ENCODE peak calls at places on chromosomes 5 and 9, in eight cellular contexts. D is AG04450, L is foreskin fibroblast, W is HFF-Myc, J is Calu3, F is GM23338, C is endothelial cell, E is activated B cell treated with CpG ODN at 0.5 μM for 24 hours. T is an unnamed sample.

GRCh38 chr5:43203373-43203772 is 11.3 kb downstream of the NIM1K start:
- DNase-seq in D (no peak), L (peak), W (no peak), J (no peak), F (no peak), C (no peak), E (no peak), T (no peak)

GRCh38 chr5:132877938-132878337 is 4.5 kb downstream of the LEAP2 start:
- DNase-seq in D (no peak), L (no peak), W (no peak), J (peak), F (no peak), C (no peak), E (no peak), T (no peak)

GRCh38 chr5:147098233-147098790 is 136.5 kb upstream of the STK32A start:
- DNase-seq in D (no peak), L (no peak), W (no peak), J (peak), F (peak), C (peak), E (no peak), T (peak)

GRCh38 chr9:123507992-123508391 is 152.0 kb downstream of the CRB2 start:
- DNase-seq in D (no peak), L (no peak), W (no peak), J (no peak), F (no peak), C (no peak), E (no peak), T (no peak)

GRCh38 chr5:1181451-1182359 is 19.7 kb upstream of the SLC6A19 start:
- DNase-seq in D (no peak), L (no peak), W (no peak), J (no peak), F (no peak), C (no peak), E (no peak), T (no peak)

GRCh38 chr9:22052376-22052945 is 43.4 kb upstream of the CDKN2B start:
- DNase-seq in D (peak), L (peak), W (peak), J (peak), F (no peak), C (no peak), E (no peak), T (peak)

GRCh38 chr9:135702002-135702721 is at the start of gene KCNT1:
- DNase-seq in D (no peak), L (peak), W (no peak), J (peak), F (peak), C (peak), E (peak), T (peak)

GRCh38 chr5:176818391-176819098 is 8.2 kb downstream of the UNC5A start:
- DNase-seq in D (no peak), L (no peak), W (no peak), J (peak), F (no peak), C (no peak), E (no peak), T (peak)

GRCh38 chr5:40390286-40391253 is 289.1 kb upstream of the PTGER4 start:
- DNase-seq in D (no peak), L (no peak), W (no peak), J (no peak), F (no peak), C (no peak), E (no peak), T (no peak)

GRCh38 chr5:122810405-122810804 is 35.0 kb upstream of the SNX24 start:
- DNase-seq in D (no peak), L (no peak), W (no peak), J (no peak), F (no peak), C (no peak), E (no peak), T (no peak)

GRCh38 chr5:145568581-145568980 is 266.6 kb downstream of the PRELID2 start:
- DNase-seq in D (peak), L (no peak), W (peak), J (no peak), F (no peak), C (no peak), E (no peak), T (no peak)

GRCh38 chr5:97243352-97243751 is 60.3 kb upstream of the RIOK2 start:
- DNase-seq in D (no peak), L (no peak), W (no peak), J (no peak), F (no peak), C (no peak), E (no peak), T (no peak)

GRCh38 chr9:115397591-115398312 is 279.8 kb upstream of the TNC start:
- DNase-seq in D (no peak), L (no peak), W (no peak), J (no peak), F (peak), C (no peak), E (no peak), T (no peak)

GRCh38 chr9:115395511-115396021 is 277.6 kb upstream of the TNC start:
- DNase-seq in D (peak), L (no peak), W (peak), J (no peak), F (no peak), C (no peak), E (no peak), T (no peak)

GRCh38 chr9:115393976-115394775 is 276.2 kb upstream of the TNC start:
- DNase-seq in D (no peak), L (no peak), W (no peak), J (no peak), F (no peak), C (no peak), E (no peak), T (no peak)

GRCh38 chr9:115398313-115398650 is 280.3 kb upstream of the TNC start:
- DNase-seq in D (no peak), L (no peak), W (no peak), J (no peak), F (no peak), C (no peak), E (no peak), T (no peak)

DNA sequence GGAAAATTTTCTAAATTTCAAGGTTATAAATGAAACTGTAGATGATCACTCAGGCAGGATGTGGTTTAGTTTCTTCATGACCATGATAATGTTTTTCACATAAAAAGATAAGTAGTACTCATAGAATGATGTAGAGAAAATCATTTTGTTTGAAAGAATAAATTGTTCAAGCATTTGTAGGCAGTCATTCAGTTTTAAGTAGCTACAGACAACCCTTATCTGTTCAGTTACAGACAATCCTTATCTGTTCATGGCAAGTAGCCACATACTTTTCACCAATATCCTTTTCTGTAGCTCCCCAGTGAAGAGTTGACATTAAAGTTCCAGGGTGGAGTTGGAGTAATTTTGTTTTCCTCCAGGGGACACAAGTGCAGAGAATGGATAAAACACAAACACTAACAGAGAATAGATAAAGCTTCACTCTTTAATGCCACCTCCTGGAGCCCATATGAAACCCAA is 278.1 kb upstream of the TNC start:
- DNase-seq in D (no peak), L (no peak), W (no peak), J (no peak), F (no peak), C (no peak), E (no peak), T (no peak)
- TF ChIP-seq CTCF in D (no peak), L (no peak), W (no peak), J (no peak), F (no peak), C (no peak), E (no peak), T (no peak)

GRCh38 chr5:157348049-157348400 is 82.1 kb downstream of the CYFIP2 start:
- DNase-seq in D (no peak), L (no peak), W (no peak), J (peak), F (no peak), C (no peak), E (no peak), T (no peak)
- TF ChIP-seq CTCF in D (no peak), L (no peak), W (no peak), J (no peak), F (no peak), C (no peak), E (no peak), T (no peak)

GRCh38 chr5:36713541-36713940 is 107.1 kb downstream of the SLC1A3 start:
- DNase-seq in D (no peak), L (no peak), W (no peak), J (no peak), F (no peak), C (no peak), E (no peak), T (no peak)

GRCh38 chr5:36712719-36713118 is 106.3 kb downstream of the SLC1A3 start:
- DNase-seq in D (no peak), L (no peak), W (no peak), J (no peak), F (no peak), C (no peak), E (no peak), T (no peak)

GRCh38 chr5:36705055-36705454 is 98.6 kb downstream of the SLC1A3 start:
- DNase-seq in D (no peak), L (no peak), W (no peak), J (no peak), F (no peak), C (no peak), E (no peak), T (no peak)

GRCh38 chr5:36710039-36710438 is 103.6 kb downstream of the SLC1A3 start:
- DNase-seq in D (no peak), L (no peak), W (no peak), J (no peak), F (no peak), C (no peak), E (no peak), T (no peak)

GRCh38 chr5:36708996-36709395 is 102.6 kb downstream of the SLC1A3 start:
- DNase-seq in D (no peak), L (no peak), W (no peak), J (no peak), F (no peak), C (no peak), E (no peak), T (no peak)
- TF ChIP-seq CTCF in D (no peak), L (no peak), W (no peak), J (no peak), F (peak), C (no peak), E (no peak), T (peak)

GRCh38 chr9:129722913-129723312 is 29.9 kb downstream of the PTGES start:
- DNase-seq in D (no peak), L (no peak), W (no peak), J (no peak), F (no peak), C (no peak), E (no peak), T (no peak)

GRCh38 chr9:129719135-129719534 is 33.7 kb downstream of the PTGES start:
- DNase-seq in D (no peak), L (no peak), W (no peak), J (no peak), F (peak), C (no peak), E (no peak), T (no peak)

GRCh38 chr9:129720181-129720864 is 32.5 kb downstream of the PTGES start:
- DNase-seq in D (no peak), L (no peak), W (no peak), J (no peak), F (peak), C (peak), E (no peak), T (no peak)

GRCh38 chr9:129718647-129719046 is 34.2 kb downstream of the PTGES start:
- DNase-seq in D (no peak), L (no peak), W (no peak), J (no peak), F (no peak), C (no peak), E (no peak), T (no peak)

DNA sequence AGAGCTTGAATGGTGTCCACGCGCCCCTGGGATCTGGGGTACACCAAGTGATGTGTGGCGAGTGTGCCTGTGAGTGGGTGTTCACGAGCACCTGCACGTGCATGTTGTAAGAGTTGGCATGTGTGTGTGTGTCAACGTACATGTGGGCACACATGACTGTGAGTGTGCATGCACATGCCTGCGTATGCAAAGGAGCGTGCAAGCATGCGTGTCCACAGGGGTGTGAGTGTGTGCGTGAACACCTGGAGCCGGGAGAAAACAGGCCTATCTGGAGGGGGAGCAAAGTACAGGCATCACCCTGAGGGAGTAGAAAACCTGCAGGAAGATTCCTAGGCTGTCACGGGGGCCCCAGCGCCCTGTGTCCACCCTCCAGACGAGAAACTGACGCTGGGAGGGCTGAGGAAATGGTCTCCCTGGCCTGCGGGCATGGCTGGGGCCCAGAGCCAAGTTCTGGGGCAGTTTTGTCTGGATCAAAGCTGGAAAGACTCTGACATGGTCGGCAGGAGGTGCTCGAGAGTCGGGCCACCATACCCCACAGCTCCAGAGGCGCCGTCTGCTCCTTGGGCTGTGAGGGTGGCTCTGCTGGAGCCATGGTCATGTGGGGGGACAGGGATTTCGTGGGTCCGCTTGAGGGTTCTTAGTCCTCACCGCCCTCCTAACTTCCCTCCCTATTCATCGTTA is 31.8 kb downstream of the PTGES start:
- DNase-seq in D (no peak), L (no peak), W (no peak), J (no peak), F (peak), C (no peak), E (no peak), T (no peak)
- TF ChIP-seq CTCF in D (no peak), L (no peak), W (no peak), J (no peak), F (no peak), C (no peak), E (no peak), T (no peak)

DNA sequence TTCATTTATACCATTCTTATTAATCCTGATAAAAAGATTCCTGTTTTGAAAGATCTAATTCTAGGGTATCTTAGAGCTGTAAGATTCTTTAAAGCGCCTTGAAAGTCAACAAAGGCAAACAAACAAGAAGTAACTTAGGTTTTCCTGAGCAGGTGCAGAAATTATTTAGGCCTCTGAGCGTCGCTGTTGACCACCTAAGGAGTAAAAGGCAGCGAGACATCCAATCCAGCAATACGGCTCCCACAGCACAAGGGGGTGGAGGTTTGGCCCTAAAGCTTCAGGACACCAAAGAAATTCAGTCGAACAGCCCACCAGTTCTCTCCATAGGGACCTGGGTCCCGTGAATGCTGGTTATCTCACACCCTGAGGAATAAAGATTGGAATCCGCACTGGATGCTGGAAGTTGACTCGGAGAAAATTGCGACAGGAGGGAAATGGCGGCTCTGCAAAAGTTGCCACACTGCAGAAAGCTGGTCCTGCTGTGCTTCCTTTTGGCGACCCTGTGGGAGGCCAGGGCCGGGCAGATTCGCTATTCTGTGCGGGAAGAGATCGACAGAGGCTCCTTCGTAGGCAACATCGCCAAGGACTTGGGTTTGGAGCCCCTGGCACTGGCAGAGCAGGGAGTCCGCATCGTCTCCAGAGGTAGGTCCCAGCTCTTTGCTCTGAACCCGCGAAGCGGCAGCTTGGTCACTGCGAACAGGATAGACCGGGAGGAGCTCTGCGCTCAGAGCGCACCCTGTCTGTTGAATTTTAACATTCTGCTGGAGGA is at the start of gene PCDHGA2:
- DNase-seq in D (no peak), L (peak), W (no peak), J (no peak), F (peak), C (no peak), E (no peak), T (no peak)
- TF ChIP-seq CTCF in D (peak), L (peak), W (peak), J (no peak), F (peak), C (no peak), E (no peak), T (peak)

DNA sequence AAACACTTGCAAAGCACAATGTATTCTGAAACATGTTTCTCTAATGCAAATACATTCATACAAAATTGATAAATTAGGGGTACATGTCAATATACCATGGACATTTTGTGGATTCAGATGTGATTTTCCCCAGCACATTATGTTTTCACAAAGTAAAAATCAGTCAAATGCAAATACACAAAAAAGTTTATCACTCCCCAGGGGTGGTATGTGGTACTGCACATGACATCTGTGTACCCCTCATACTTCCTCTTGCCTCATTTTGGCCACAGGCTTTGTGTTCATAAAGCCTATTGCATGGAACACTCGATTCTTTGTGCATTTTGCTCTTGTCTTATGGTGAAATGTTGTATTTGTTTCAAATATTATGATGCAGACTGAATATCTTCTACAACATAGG is 116.8 kb upstream of the PDE4D start:
- DNase-seq in D (no peak), L (no peak), W (no peak), J (no peak), F (peak), C (no peak), E (no peak), T (no peak)
- TF ChIP-seq CTCF in D (no peak), L (peak), W (no peak), J (no peak), F (peak), C (peak), E (no peak), T (no peak)

GRCh38 chr9:38662763-38663593 is 42.6 kb upstream of the ANKRD18A start:
- DNase-seq in D (no peak), L (peak), W (no peak), J (no peak), F (peak), C (no peak), E (no peak), T (no peak)
- TF ChIP-seq CTCF in D (peak), L (no peak), W (peak), J (no peak), F (peak), C (no peak), E (no peak), T (peak)

GRCh38 chr9:92138157-92138959 is 23.1 kb upstream of the SPTLC1 start:
- DNase-seq in D (no peak), L (peak), W (no peak), J (peak), F (peak), C (peak), E (peak), T (peak)

GRCh38 chr9:92140074-92140753 is 25.0 kb upstream of the SPTLC1 start:
- DNase-seq in D (no peak), L (peak), W (no peak), J (peak), F (peak), C (peak), E (peak), T (peak)

GRCh38 chr9:92140754-92141143 is 25.5 kb upstream of the SPTLC1 start:
- DNase-seq in D (no peak), L (no peak), W (no peak), J (no peak), F (no peak), C (no peak), E (no peak), T (no peak)

GRCh38 chr9:92142329-92142728 is 27.1 kb upstream of the SPTLC1 start:
- DNase-seq in D (no peak), L (no peak), W (no peak), J (no peak), F (no peak), C (no peak), E (no peak), T (no peak)

GRCh38 chr9:92141144-92142129 is 26.2 kb upstream of the SPTLC1 start:
- DNase-seq in D (no peak), L (peak), W (no peak), J (peak), F (peak), C (peak), E (no peak), T (peak)
- TF ChIP-seq CTCF in D (no peak), L (no peak), W (no peak), J (no peak), F (no peak), C (peak), E (no peak), T (no peak)

DNA sequence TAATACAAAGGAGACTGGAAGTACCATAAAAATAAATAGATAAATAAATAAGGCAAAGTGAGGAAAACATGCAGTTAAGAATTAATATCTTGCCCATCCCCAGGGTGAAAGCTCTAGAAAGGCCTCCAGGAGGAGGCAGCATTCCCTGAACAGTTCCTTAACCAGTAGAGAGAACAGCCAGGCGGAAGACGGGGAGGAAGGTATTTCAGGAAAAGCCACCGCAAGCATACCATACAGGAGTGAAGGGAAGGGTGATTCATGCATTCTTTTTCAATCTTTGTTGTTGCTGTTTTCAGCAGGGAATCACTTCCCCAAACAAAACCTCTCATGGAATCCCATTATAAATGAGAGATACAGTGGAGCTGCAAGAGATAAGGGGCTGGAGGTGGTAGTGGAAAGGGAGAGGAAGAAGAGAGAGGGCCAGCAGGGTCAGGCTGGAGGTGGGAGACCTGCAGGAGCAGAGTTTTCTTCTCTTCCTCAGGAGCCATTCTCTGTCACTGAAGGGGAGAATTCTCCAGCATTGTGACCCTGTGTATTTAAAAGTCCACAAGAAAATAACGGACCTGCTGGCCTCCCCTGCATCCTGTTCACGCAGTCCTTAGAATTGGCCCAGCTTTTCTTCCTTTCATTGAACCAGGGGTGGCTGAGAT is 256.0 kb downstream of the FAM114A2 start:
- DNase-seq in D (no peak), L (no peak), W (no peak), J (no peak), F (peak), C (peak), E (no peak), T (no peak)
- TF ChIP-seq CTCF in D (no peak), L (no peak), W (no peak), J (no peak), F (peak), C (no peak), E (no peak), T (no peak)

GRCh38 chr9:101226803-101227202 is 158.0 kb downstream of the BAAT start:
- DNase-seq in D (no peak), L (no peak), W (no peak), J (no peak), F (peak), C (no peak), E (no peak), T (no peak)
- TF ChIP-seq CTCF in D (no peak), L (no peak), W (no peak), J (no peak), F (peak), C (no peak), E (no peak), T (no peak)

T was measured in GM13977.